ENCODE peak calls at places on chromosomes 11 and 22, in five cellular contexts. D is natural killer cell, J is pons, T is germinal center, N is left cardiac atrium. F is an unnamed sample.

GRCh38 chr22:50577697-50577986 is 585 bp downstream of the CPT1B start:
- DNase-seq in D (no peak), J (no peak), T (no peak), N (no peak), F (no peak)

GRCh38 chr11:124754710-124755109 is 2.7 kb upstream of the VSIG2 start:
- DNase-seq in D (no peak), J (no peak), T (no peak), N (no peak), F (no peak)

GRCh38 chr11:76972051-76972450 is 62.1 kb upstream of the B3GNT6 start:
- DNase-seq in D (no peak), J (no peak), T (no peak), N (no peak), F (no peak)

GRCh38 chr11:103624708-103625623 is 411.5 kb upstream of the DDI1 start:
- DNase-seq in D (no peak), J (no peak), T (no peak), N (no peak), F (no peak)

GRCh38 chr11:70456921-70457532 is 58.7 kb downstream of the CTTN start:
- DNase-seq in D (no peak), J (peak), T (no peak), N (no peak), F (no peak)

GRCh38 chr11:33685061-33685460 is 15.6 kb downstream of the C11orf91 start:
- DNase-seq in D (no peak), J (no peak), T (no peak), N (no peak), F (no peak)

GRCh38 chr22:32699686-32700085 is 101.8 kb upstream of the TIMP3 start:
- DNase-seq in D (no peak), J (no peak), T (no peak), N (no peak), F (no peak)

GRCh38 chr22:40620464-40621046 is 16.0 kb downstream of the MRTFA start:
- DNase-seq in D (no peak), J (no peak), T (no peak), N (no peak), F (no peak)

GRCh38 chr11:101807521-101807920 is 107.3 kb upstream of the CEP126 start:
- DNase-seq in D (no peak), J (no peak), T (no peak), N (no peak), F (no peak)

GRCh38 chr11:61730222-61730994 is 22.0 kb upstream of the MYRF start:
- DNase-seq in D (no peak), J (no peak), T (no peak), N (no peak), F (no peak)

GRCh38 chr11:112016088-112016764 is 9.0 kb upstream of the DLAT start:
- DNase-seq in D (no peak), J (no peak), T (peak), N (no peak), F (no peak)

GRCh38 chr11:104898685-104899013 is 389 bp upstream of the CASP12 start:
- DNase-seq in D (no peak), J (peak), T (no peak), N (no peak), F (no peak)

GRCh38 chr11:70075836-70076235 is 2.3 kb upstream of the ANO1 start:
- DNase-seq in D (no peak), J (no peak), T (no peak), N (no peak), F (no peak)

GRCh38 chr11:134230339-134230738 is 5.9 kb downstream of the VPS26B start:
- DNase-seq in D (no peak), J (no peak), T (no peak), N (no peak), F (no peak)

GRCh38 chr22:20938272-20938671 is 21.1 kb downstream of the CRKL start:
- DNase-seq in D (no peak), J (no peak), T (no peak), N (no peak), F (no peak)

GRCh38 chr11:71437879-71438278 is 10.3 kb downstream of the DHCR7 start:
- DNase-seq in D (no peak), J (no peak), T (no peak), N (no peak), F (no peak)

GRCh38 chr11:104968856-104969776 is 742 bp upstream of the CASP4 start:
- DNase-seq in D (no peak), J (no peak), T (no peak), N (peak), F (peak)

GRCh38 chr11:116335891-116336290 is 436.9 kb downstream of the BUD13 start:
- DNase-seq in D (no peak), J (no peak), T (no peak), N (no peak), F (no peak)

GRCh38 chr22:17871726-17872458 is 97.6 kb upstream of the BID start:
- DNase-seq in D (no peak), J (peak), T (no peak), N (no peak), F (no peak)

GRCh38 chr11:129412501-129412900 is 36.9 kb downstream of the BARX2 start:
- DNase-seq in D (no peak), J (no peak), T (no peak), N (no peak), F (no peak)

GRCh38 chr11:10314199-10315072 is 9.6 kb downstream of the ADM start:
- DNase-seq in D (no peak), J (peak), T (peak), N (no peak), F (no peak)

GRCh38 chr11:67649634-67650540 is 643 bp downstream of the ACY3 start:
- DNase-seq in D (no peak), J (no peak), T (peak), N (no peak), F (no peak)

GRCh38 chr22:26367402-26368245 is 61.4 kb upstream of the ASPHD2 start:
- DNase-seq in D (peak), J (peak), T (peak), N (peak), F (no peak)

GRCh38 chr11:12264361-12264760 is 113.0 kb upstream of the PARVA start:
- DNase-seq in D (no peak), J (no peak), T (no peak), N (no peak), F (no peak)

GRCh38 chr11:61572913-61573312 is 8.0 kb downstream of the SYT7 start:
- DNase-seq in D (no peak), J (no peak), T (no peak), N (no peak), F (no peak)

GRCh38 chr11:107576497-107577086 is 11.1 kb upstream of the ALKBH8 start:
- DNase-seq in D (no peak), J (peak), T (peak), N (peak), F (peak)

GRCh38 chr22:44026630-44027511 is 2.8 kb downstream of the PARVB start:
- DNase-seq in D (peak), J (peak), T (peak), N (peak), F (peak)

GRCh38 chr11:111069076-111069475 is 176.4 kb upstream of the POU2AF2 start:
- DNase-seq in D (no peak), J (no peak), T (no peak), N (no peak), F (no peak)

GRCh38 chr22:22815397-22816170 is 72.0 kb upstream of the IGLL5 start:
- DNase-seq in D (no peak), J (no peak), T (no peak), N (no peak), F (no peak)

GRCh38 chr11:91846002-91846401 is 378.6 kb upstream of the FAT3 start:
- DNase-seq in D (no peak), J (no peak), T (no peak), N (no peak), F (no peak)

GRCh38 chr22:39985383-39986045 is 9.2 kb upstream of the FAM83F start:
- DNase-seq in D (no peak), J (no peak), T (no peak), N (no peak), F (no peak)

GRCh38 chr11:115605397-115606222 is 101.4 kb upstream of the CADM1 start:
- DNase-seq in D (no peak), J (no peak), T (no peak), N (no peak), F (no peak)